ENCODE peak calls at places on chromosomes 2 and 18, in eight cellular contexts. Q is AML-193, G is NCI-H1930, J is body of pancreas, L is pancreas, V is HepG2, P is tibial artery, M is AG20443. F is an unnamed sample.

GRCh38 chr2:127651987-127652550 is 6.1 kb downstream of the GPR17 start:
- DNase-seq in V (no peak), J (peak), G (no peak), P (peak), L (peak), M (no peak), Q (no peak), F (peak)

GRCh38 chr18:23226386-23226785 is 91.1 kb downstream of the CABLES1 start:
- DNase-seq in M (no peak), G (no peak), J (no peak), L (no peak), V (no peak), Q (no peak), P (no peak), F (no peak)

GRCh38 chr2:136209540-136210264 is 91.8 kb upstream of the CXCR4 start:
- DNase-seq in V (no peak), M (no peak), Q (no peak), P (no peak), J (no peak), L (no peak), G (no peak), F (no peak)

GRCh38 chr2:32182667-32183066 is 17.0 kb downstream of the SLC30A6 start:
- DNase-seq in Q (no peak), V (no peak), J (no peak), G (no peak), L (no peak), P (no peak), M (no peak), F (no peak)

GRCh38 chr2:71190959-71191943 is 35.7 kb downstream of the PAIP2B start:
- DNase-seq in G (no peak), L (no peak), P (no peak), J (peak), V (peak), M (peak), Q (peak), F (peak)

GRCh38 chr2:162490052-162490717 is 146.3 kb downstream of the GCA start:
- DNase-seq in M (no peak), L (no peak), Q (no peak), V (peak), P (no peak), G (no peak), J (no peak), F (no peak)

GRCh38 chr18:13308369-13308768 is 89.8 kb downstream of the LDLRAD4 start:
- DNase-seq in V (no peak), L (no peak), M (no peak), G (no peak), Q (no peak), J (no peak), P (no peak), F (no peak)

GRCh38 chr2:149817206-149817605 is 229.6 kb upstream of the MMADHC start:
- DNase-seq in M (peak), L (no peak), V (no peak), J (no peak), Q (no peak), G (no peak), P (no peak), F (no peak)

GRCh38 chr18:23573948-23574431 is 12.3 kb downstream of the NPC1 start:
- DNase-seq in J (peak), L (no peak), V (no peak), Q (no peak), P (no peak), M (peak), G (no peak), F (no peak)

GRCh38 chr2:219296142-219296541 is 13.1 kb downstream of the PTPRN start:
- DNase-seq in V (no peak), M (no peak), J (no peak), P (no peak), Q (no peak), G (no peak), L (no peak), F (no peak)

GRCh38 chr18:63829886-63830285 is 54.7 kb downstream of the SERPINB7 start:
- DNase-seq in G (no peak), M (no peak), Q (no peak), L (no peak), V (no peak), J (no peak), P (no peak), F (no peak)

F was measured in HL-60.